ENCODE peak calls at places on chromosomes 1 and 21, in eight cellular contexts. One of them, this sample, is unnamed.

GRCh38 chr1:234433563-234434285 is 45.3 kb downstream of the TARBP1 start:
- DNase-seq in HEK293T: no peak
- DNase-seq in anterior cingulate cortex: no peak
- DNase-seq in GM20000: peak
- DNase-seq in Right ventricle myocardium superior: no peak
- DNase-seq in NCI-H1417: no peak
- DNase-seq in progenitor cell of endocrine pancreas: no peak
- DNase-seq in coronary artery: no peak
- DNase-seq in this sample: no peak

GRCh38 chr1:205226868-205227583 is 720 bp upstream of the TMCC2 start:
- DNase-seq in HEK293T: no peak
- DNase-seq in anterior cingulate cortex: no peak
- DNase-seq in GM20000: no peak
- DNase-seq in Right ventricle myocardium superior: no peak
- DNase-seq in NCI-H1417: peak
- DNase-seq in progenitor cell of endocrine pancreas: no peak
- DNase-seq in coronary artery: no peak
- DNase-seq in this sample: peak

GRCh38 chr1:233033366-233033765 is 83.0 kb downstream of the NTPCR start:
- DNase-seq in HEK293T: no peak
- DNase-seq in anterior cingulate cortex: no peak
- DNase-seq in GM20000: no peak
- DNase-seq in Right ventricle myocardium superior: no peak
- DNase-seq in NCI-H1417: no peak
- DNase-seq in progenitor cell of endocrine pancreas: no peak
- DNase-seq in coronary artery: no peak
- DNase-seq in this sample: no peak

GRCh38 chr1:181987334-181987870 is 74.1 kb downstream of the ZNF648 start:
- DNase-seq in HEK293T: no peak
- DNase-seq in anterior cingulate cortex: no peak
- DNase-seq in GM20000: no peak
- DNase-seq in Right ventricle myocardium superior: no peak
- DNase-seq in NCI-H1417: no peak
- DNase-seq in progenitor cell of endocrine pancreas: no peak
- DNase-seq in coronary artery: no peak
- DNase-seq in this sample: no peak

GRCh38 chr21:25878334-25878733 is 143.6 kb downstream of the GABPA start:
- DNase-seq in HEK293T: no peak
- DNase-seq in anterior cingulate cortex: no peak
- DNase-seq in GM20000: no peak
- DNase-seq in Right ventricle myocardium superior: no peak
- DNase-seq in NCI-H1417: no peak
- DNase-seq in progenitor cell of endocrine pancreas: no peak
- DNase-seq in coronary artery: no peak
- DNase-seq in this sample: no peak

GRCh38 chr1:196178083-196178635 is 430.1 kb downstream of the KCNT2 start:
- DNase-seq in HEK293T: no peak
- DNase-seq in anterior cingulate cortex: no peak
- DNase-seq in GM20000: no peak
- DNase-seq in Right ventricle myocardium superior: no peak
- DNase-seq in NCI-H1417: peak
- DNase-seq in progenitor cell of endocrine pancreas: no peak
- DNase-seq in coronary artery: no peak
- DNase-seq in this sample: no peak

GRCh38 chr1:11893907-11894251 is 32.3 kb downstream of the KIAA2013 start:
- DNase-seq in HEK293T: peak
- DNase-seq in anterior cingulate cortex: peak
- DNase-seq in GM20000: peak
- DNase-seq in Right ventricle myocardium superior: peak
- DNase-seq in NCI-H1417: peak
- DNase-seq in progenitor cell of endocrine pancreas: peak
- DNase-seq in coronary artery: no peak
- DNase-seq in this sample: peak

GRCh38 chr1:211831558-211832323 is 1.2 kb upstream of the LPGAT1 start:
- DNase-seq in HEK293T: no peak
- DNase-seq in anterior cingulate cortex: no peak
- DNase-seq in GM20000: no peak
- DNase-seq in Right ventricle myocardium superior: no peak
- DNase-seq in NCI-H1417: no peak
- DNase-seq in progenitor cell of endocrine pancreas: no peak
- DNase-seq in coronary artery: no peak
- DNase-seq in this sample: peak

GRCh38 chr1:210536263-210536961 is 207.7 kb downstream of the HHAT start:
- DNase-seq in HEK293T: no peak
- DNase-seq in anterior cingulate cortex: no peak
- DNase-seq in GM20000: no peak
- DNase-seq in Right ventricle myocardium superior: no peak
- DNase-seq in NCI-H1417: peak
- DNase-seq in progenitor cell of endocrine pancreas: no peak
- DNase-seq in coronary artery: no peak
- DNase-seq in this sample: peak

GRCh38 chr1:26531651-26532131 is 2.1 kb downstream of the RPS6KA1 start:
- DNase-seq in HEK293T: no peak
- DNase-seq in anterior cingulate cortex: no peak
- DNase-seq in GM20000: no peak
- DNase-seq in Right ventricle myocardium superior: no peak
- DNase-seq in NCI-H1417: peak
- DNase-seq in progenitor cell of endocrine pancreas: no peak
- DNase-seq in coronary artery: no peak
- DNase-seq in this sample: no peak

GRCh38 chr21:25701529-25701928 is 33.2 kb downstream of the ATP5PF start:
- DNase-seq in HEK293T: no peak
- DNase-seq in anterior cingulate cortex: no peak
- DNase-seq in GM20000: no peak
- DNase-seq in Right ventricle myocardium superior: no peak
- DNase-seq in NCI-H1417: no peak
- DNase-seq in progenitor cell of endocrine pancreas: no peak
- DNase-seq in coronary artery: no peak
- DNase-seq in this sample: no peak

GRCh38 chr1:150976401-150976821 is 1.8 kb upstream of the CERS2 start:
- DNase-seq in HEK293T: no peak
- DNase-seq in anterior cingulate cortex: no peak
- DNase-seq in GM20000: no peak
- DNase-seq in Right ventricle myocardium superior: no peak
- DNase-seq in NCI-H1417: no peak
- DNase-seq in progenitor cell of endocrine pancreas: no peak
- DNase-seq in coronary artery: no peak
- DNase-seq in this sample: no peak

GRCh38 chr1:125066385-125066784 is 3881.6 kb downstream of the SRGAP2C start:
- DNase-seq in HEK293T: no peak
- DNase-seq in anterior cingulate cortex: no peak
- DNase-seq in GM20000: no peak
- DNase-seq in Right ventricle myocardium superior: no peak
- DNase-seq in NCI-H1417: no peak
- DNase-seq in progenitor cell of endocrine pancreas: no peak
- DNase-seq in coronary artery: no peak
- DNase-seq in this sample: no peak

GRCh38 chr1:61699893-61700851 is 24.8 kb downstream of the TM2D1 start:
- DNase-seq in HEK293T: no peak
- DNase-seq in anterior cingulate cortex: no peak
- DNase-seq in GM20000: no peak
- DNase-seq in Right ventricle myocardium superior: no peak
- DNase-seq in NCI-H1417: no peak
- DNase-seq in progenitor cell of endocrine pancreas: no peak
- DNase-seq in coronary artery: no peak
- DNase-seq in this sample: no peak

GRCh38 chr1:43329995-43330751 is 7.4 kb upstream of the MPL start:
- DNase-seq in HEK293T: no peak
- DNase-seq in anterior cingulate cortex: no peak
- DNase-seq in GM20000: peak
- DNase-seq in Right ventricle myocardium superior: peak
- DNase-seq in NCI-H1417: no peak
- DNase-seq in progenitor cell of endocrine pancreas: no peak
- DNase-seq in coronary artery: no peak
- DNase-seq in this sample: no peak

GRCh38 chr21:17083084-17083483 is 429.8 kb upstream of the CXADR start:
- DNase-seq in HEK293T: peak
- DNase-seq in anterior cingulate cortex: no peak
- DNase-seq in GM20000: no peak
- DNase-seq in Right ventricle myocardium superior: no peak
- DNase-seq in NCI-H1417: no peak
- DNase-seq in progenitor cell of endocrine pancreas: no peak
- DNase-seq in coronary artery: no peak
- DNase-seq in this sample: no peak

GRCh38 chr1:113271039-113271438 is 119.3 kb upstream of the MAGI3 start:
- DNase-seq in HEK293T: no peak
- DNase-seq in anterior cingulate cortex: no peak
- DNase-seq in GM20000: no peak
- DNase-seq in Right ventricle myocardium superior: no peak
- DNase-seq in NCI-H1417: no peak
- DNase-seq in progenitor cell of endocrine pancreas: no peak
- DNase-seq in coronary artery: no peak
- DNase-seq in this sample: no peak

GRCh38 chr1:55669308-55669707 is 454.1 kb upstream of the USP24 start:
- DNase-seq in HEK293T: peak
- DNase-seq in anterior cingulate cortex: no peak
- DNase-seq in GM20000: no peak
- DNase-seq in Right ventricle myocardium superior: no peak
- DNase-seq in NCI-H1417: no peak
- DNase-seq in progenitor cell of endocrine pancreas: no peak
- DNase-seq in coronary artery: no peak
- DNase-seq in this sample: no peak

GRCh38 chr1:63199666-63200065 is 122.7 kb upstream of the FOXD3 start:
- DNase-seq in HEK293T: no peak
- DNase-seq in anterior cingulate cortex: no peak
- DNase-seq in GM20000: no peak
- DNase-seq in Right ventricle myocardium superior: no peak
- DNase-seq in NCI-H1417: no peak
- DNase-seq in progenitor cell of endocrine pancreas: no peak
- DNase-seq in coronary artery: no peak
- DNase-seq in this sample: no peak

GRCh38 chr1:190665045-190665444 is 187.4 kb upstream of the BRINP3 start:
- DNase-seq in HEK293T: no peak
- DNase-seq in anterior cingulate cortex: no peak
- DNase-seq in GM20000: no peak
- DNase-seq in Right ventricle myocardium superior: no peak
- DNase-seq in NCI-H1417: no peak
- DNase-seq in progenitor cell of endocrine pancreas: no peak
- DNase-seq in coronary artery: no peak
- DNase-seq in this sample: no peak

GRCh38 chr1:65165269-65166002 is 17.4 kb downstream of the AK4 start:
- DNase-seq in HEK293T: no peak
- DNase-seq in anterior cingulate cortex: no peak
- DNase-seq in GM20000: peak
- DNase-seq in Right ventricle myocardium superior: peak
- DNase-seq in NCI-H1417: no peak
- DNase-seq in progenitor cell of endocrine pancreas: no peak
- DNase-seq in coronary artery: no peak
- DNase-seq in this sample: no peak

GRCh38 chr1:47232187-47232874 is at the start of gene TAL1:
- DNase-seq in HEK293T: no peak
- DNase-seq in anterior cingulate cortex: no peak
- DNase-seq in GM20000: peak
- DNase-seq in Right ventricle myocardium superior: no peak
- DNase-seq in NCI-H1417: no peak
- DNase-seq in progenitor cell of endocrine pancreas: no peak
- DNase-seq in coronary artery: no peak
- DNase-seq in this sample: no peak

GRCh38 chr1:228176461-228177182 is 11.0 kb downstream of the IBA57 start:
- DNase-seq in HEK293T: no peak
- DNase-seq in anterior cingulate cortex: no peak
- DNase-seq in GM20000: no peak
- DNase-seq in Right ventricle myocardium superior: peak
- DNase-seq in NCI-H1417: no peak
- DNase-seq in progenitor cell of endocrine pancreas: no peak
- DNase-seq in coronary artery: no peak
- DNase-seq in this sample: no peak

GRCh38 chr1:58870298-58870676 is 86.4 kb upstream of the JUN start:
- DNase-seq in HEK293T: no peak
- DNase-seq in anterior cingulate cortex: no peak
- DNase-seq in GM20000: no peak
- DNase-seq in Right ventricle myocardium superior: no peak
- DNase-seq in NCI-H1417: peak
- DNase-seq in progenitor cell of endocrine pancreas: peak
- DNase-seq in coronary artery: no peak
- DNase-seq in this sample: peak

GRCh38 chr1:31376374-31377134 is 3.7 kb upstream of the FABP3 start:
- DNase-seq in HEK293T: no peak
- DNase-seq in anterior cingulate cortex: peak
- DNase-seq in GM20000: no peak
- DNase-seq in Right ventricle myocardium superior: no peak
- DNase-seq in NCI-H1417: peak
- DNase-seq in progenitor cell of endocrine pancreas: no peak
- DNase-seq in coronary artery: peak
- DNase-seq in this sample: peak

GRCh38 chr1:220137006-220137794 is 43.3 kb downstream of the IARS2 start:
- DNase-seq in HEK293T: no peak
- DNase-seq in anterior cingulate cortex: no peak
- DNase-seq in GM20000: no peak
- DNase-seq in Right ventricle myocardium superior: no peak
- DNase-seq in NCI-H1417: no peak
- DNase-seq in progenitor cell of endocrine pancreas: no peak
- DNase-seq in coronary artery: no peak
- DNase-seq in this sample: no peak

GRCh38 chr1:160096491-160097116 is 1.8 kb downstream of the IGSF8 start:
- DNase-seq in HEK293T: no peak
- DNase-seq in anterior cingulate cortex: no peak
- DNase-seq in GM20000: no peak
- DNase-seq in Right ventricle myocardium superior: no peak
- DNase-seq in NCI-H1417: no peak
- DNase-seq in progenitor cell of endocrine pancreas: no peak
- DNase-seq in coronary artery: no peak
- DNase-seq in this sample: no peak

GRCh38 chr1:79323240-79324025 is 316.9 kb upstream of the ADGRL4 start:
- DNase-seq in HEK293T: no peak
- DNase-seq in anterior cingulate cortex: no peak
- DNase-seq in GM20000: no peak
- DNase-seq in Right ventricle myocardium superior: no peak
- DNase-seq in NCI-H1417: no peak
- DNase-seq in progenitor cell of endocrine pancreas: no peak
- DNase-seq in coronary artery: no peak
- DNase-seq in this sample: no peak

GRCh38 chr1:100584761-100585745 is 47.1 kb downstream of the GPR88 start:
- DNase-seq in HEK293T: no peak
- DNase-seq in anterior cingulate cortex: no peak
- DNase-seq in GM20000: no peak
- DNase-seq in Right ventricle myocardium superior: no peak
- DNase-seq in NCI-H1417: no peak
- DNase-seq in progenitor cell of endocrine pancreas: no peak
- DNase-seq in coronary artery: no peak
- DNase-seq in this sample: no peak

GRCh38 chr1:24767351-24767750 is 22.1 kb downstream of the CLIC4 start:
- DNase-seq in HEK293T: no peak
- DNase-seq in anterior cingulate cortex: no peak
- DNase-seq in GM20000: no peak
- DNase-seq in Right ventricle myocardium superior: no peak
- DNase-seq in NCI-H1417: no peak
- DNase-seq in progenitor cell of endocrine pancreas: no peak
- DNase-seq in coronary artery: no peak
- DNase-seq in this sample: no peak

GRCh38 chr21:34952701-34953100 is 96.4 kb downstream of the RUNX1 start:
- DNase-seq in HEK293T: no peak
- DNase-seq in anterior cingulate cortex: no peak
- DNase-seq in GM20000: no peak
- DNase-seq in Right ventricle myocardium superior: no peak
- DNase-seq in NCI-H1417: peak
- DNase-seq in progenitor cell of endocrine pancreas: no peak
- DNase-seq in coronary artery: no peak
- DNase-seq in this sample: peak

GRCh38 chr1:53616927-53617326 is 122.0 kb downstream of the GLIS1 start:
- DNase-seq in HEK293T: peak
- DNase-seq in anterior cingulate cortex: no peak
- DNase-seq in GM20000: no peak
- DNase-seq in Right ventricle myocardium superior: no peak
- DNase-seq in NCI-H1417: no peak
- DNase-seq in progenitor cell of endocrine pancreas: peak
- DNase-seq in coronary artery: peak
- DNase-seq in this sample: no peak

GRCh38 chr1:232319106-232319505 is 310.8 kb downstream of the SIPA1L2 start:
- DNase-seq in HEK293T: no peak
- DNase-seq in anterior cingulate cortex: no peak
- DNase-seq in GM20000: no peak
- DNase-seq in Right ventricle myocardium superior: peak
- DNase-seq in NCI-H1417: peak
- DNase-seq in progenitor cell of endocrine pancreas: no peak
- DNase-seq in coronary artery: no peak
- DNase-seq in this sample: no peak

GRCh38 chr1:48469616-48470500 is 2.1 kb downstream of the SPATA6 start:
- DNase-seq in HEK293T: no peak
- DNase-seq in anterior cingulate cortex: peak
- DNase-seq in GM20000: no peak
- DNase-seq in Right ventricle myocardium superior: peak
- DNase-seq in NCI-H1417: no peak
- DNase-seq in progenitor cell of endocrine pancreas: no peak
- DNase-seq in coronary artery: peak
- DNase-seq in this sample: no peak